ENCODE peak calls at places on chromosomes 2 and 18, in eight cellular contexts. L is fibroblast of lung, P is astrocyte, W is osteoblast, R is HepG2, A is IMR-90, V is PC-3, S is A549. H is an unnamed sample.
A peak's percentile ranks its signal among the peaks of the same experiment; 100 is the strongest.

GRCh38 chr2:31401580-31401979 is 13.0 kb downstream of the XDH start:
- DNase-seq in P (peak; percentile 95), S (peak; percentile 81), W (peak; percentile 91), L (peak; percentile 96), R (no peak), V (peak; percentile 96), A (peak; percentile 96), H (peak; percentile 100)

GRCh38 chr2:24086241-24086640 is 1.6 kb upstream of the TP53I3 start:
- DNase-seq in W (no peak), V (no peak), R (no peak), S (no peak), A (no peak), L (no peak), P (no peak), H (no peak)

GRCh38 chr2:41949541-41950439 is 98.0 kb upstream of the PKDCC start:
- DNase-seq in A (no peak), W (no peak), R (no peak), P (no peak), L (no peak), V (no peak), S (no peak), H (no peak)

GRCh38 chr18:24249716-24250115 is 110.9 kb downstream of the CABYR start:
- DNase-seq in W (no peak), V (no peak), L (no peak), R (no peak), A (no peak), P (no peak), S (no peak), H (no peak)

GRCh38 chr2:234802071-234802844 is 149.6 kb upstream of the SH3BP4 start:
- DNase-seq in S (no peak), P (no peak), A (no peak), R (peak; percentile 40), L (no peak), V (no peak), W (no peak), H (no peak)

GRCh38 chr18:35191252-35192025 is 49.4 kb upstream of the ZNF397 start:
- DNase-seq in R (no peak), L (no peak), V (no peak), S (no peak), P (no peak), A (no peak), W (no peak), H (no peak)

GRCh38 chr2:43100883-43101662 is 125.3 kb downstream of the ZFP36L2 start:
- DNase-seq in V (peak; percentile 52), L (peak; percentile 74), A (peak; percentile 43), P (peak; percentile 64), R (no peak), S (no peak), W (peak; percentile 97), H (peak; percentile 65)

GRCh38 chr18:48135436-48135966 is 205.0 kb upstream of the SMAD2 start:
- DNase-seq in W (peak; percentile 53), A (no peak), L (no peak), R (no peak), S (no peak), P (no peak), V (no peak), H (no peak)

GRCh38 chr18:24659837-24660720 is 199.6 kb downstream of the HRH4 start:
- DNase-seq in L (no peak), P (no peak), S (no peak), W (peak; percentile 46), V (no peak), A (peak; percentile 18), R (no peak), H (peak; percentile 36)

GRCh38 chr18:74283255-74283554 is 8.6 kb downstream of the CYB5A start:
- DNase-seq in S (no peak), R (no peak), P (no peak), A (no peak), L (no peak), W (no peak), V (peak; percentile 86), H (no peak)

GRCh38 chr2:196486145-196486544 is 153.4 kb upstream of the CCDC150 start:
- DNase-seq in R (no peak), A (no peak), W (no peak), V (no peak), L (no peak), S (no peak), P (no peak), H (no peak)

GRCh38 chr18:56391933-56392590 is 246.3 kb downstream of the TXNL1 start:
- DNase-seq in V (no peak), L (no peak), S (no peak), R (no peak), P (no peak), W (no peak), A (no peak), H (no peak)

GRCh38 chr2:118978064-118978463 is 36.1 kb downstream of the MARCO start:
- DNase-seq in S (no peak), P (no peak), L (no peak), A (no peak), W (no peak), R (no peak), V (no peak), H (no peak)

GRCh38 chr2:218229239-218229638 is 12.2 kb downstream of the ARPC2 start:
- DNase-seq in S (no peak), P (peak; percentile 89), R (no peak), W (peak; percentile 85), A (peak; percentile 87), L (peak; percentile 92), V (peak; percentile 84), H (peak; percentile 78)

GRCh38 chr18:46042571-46043123 is 29.4 kb downstream of the PSTPIP2 start:
- DNase-seq in R (no peak), S (no peak), W (peak; percentile 64), P (peak; percentile 77), V (peak; percentile 62), L (peak; percentile 83), A (peak; percentile 52), H (peak; percentile 92)

GRCh38 chr2:188668017-188668663 is 306.0 kb upstream of the COL3A1 start:
- DNase-seq in W (peak; percentile 17), P (peak; percentile 96), R (no peak), S (no peak), V (peak; percentile 47), L (peak; percentile 97), A (peak; percentile 93), H (no peak)

GRCh38 chr2:32484907-32485306 is 128.1 kb downstream of the BIRC6 start:
- DNase-seq in V (peak; percentile 80), P (peak; percentile 90), R (no peak), W (peak; percentile 53), L (peak; percentile 89), A (peak; percentile 97), S (peak; percentile 41), H (peak; percentile 89)

GRCh38 chr2:85009019-85009618 is 38.2 kb downstream of the KCMF1 start:
- DNase-seq in W (no peak), S (no peak), L (no peak), V (no peak), P (no peak), A (no peak), R (no peak), H (no peak)

GRCh38 chr2:85011098-85011497 is 40.1 kb downstream of the KCMF1 start:
- DNase-seq in W (peak; percentile 39), R (no peak), V (peak; percentile 52), L (no peak), S (no peak), P (no peak), A (no peak), H (peak; percentile 37)

GRCh38 chr2:85012431-85012830 is 41.5 kb downstream of the KCMF1 start:
- DNase-seq in R (no peak), A (no peak), P (no peak), V (no peak), W (no peak), L (no peak), S (no peak), H (no peak)

GRCh38 chr2:85012855-85013254 is 41.9 kb downstream of the KCMF1 start:
- DNase-seq in V (no peak), S (no peak), W (no peak), P (no peak), R (no peak), L (no peak), A (peak; percentile 33), H (no peak)

GRCh38 chr2:85011747-85012146 is 40.8 kb downstream of the KCMF1 start:
- DNase-seq in L (no peak), S (no peak), P (no peak), A (no peak), W (no peak), V (no peak), R (peak; percentile 30), H (no peak)
- TF ChIP-seq CTCF in L (no peak), S (no peak), P (no peak), A (no peak), W (no peak), V (peak; percentile 42), R (peak; percentile 57), H (no peak)

DNA sequence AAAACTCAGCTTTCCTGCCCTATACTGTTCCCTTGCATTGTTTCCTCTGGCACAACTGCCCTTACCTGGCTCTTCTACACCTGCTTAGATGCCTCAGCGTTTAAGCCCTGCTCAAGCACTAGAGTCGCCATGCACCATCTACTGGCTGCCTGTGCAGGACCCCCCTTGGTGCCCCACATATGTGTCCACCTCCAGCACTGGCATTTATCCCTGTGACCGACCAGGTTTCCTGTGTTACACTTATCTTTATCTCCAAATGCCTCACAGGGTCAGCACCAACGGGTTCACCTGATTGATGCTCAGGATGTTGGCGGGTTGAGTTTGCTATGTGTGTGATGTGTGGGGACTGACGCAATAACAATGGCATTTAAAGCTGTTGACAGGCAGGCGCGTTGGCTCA is 177.5 kb downstream of the TMEM18 start:
- DNase-seq in S (no peak), L (no peak), R (no peak), W (peak; percentile 41), V (no peak), P (no peak), A (no peak), H (no peak)
- H3K9me3 ChIP-seq in S (no peaks in the 10 kb centered on the region), L (no peaks in the 10 kb centered on the region), R (no peaks in the 10 kb centered on the region), W (no peaks in the 10 kb centered on the region), V (no peaks in the 10 kb centered on the region), P (no peaks in the 10 kb centered on the region), A (peaks cover 46% of the 10 kb centered on the region), H (peaks cover 29% of the 10 kb centered on the region)

GRCh38 chr2:54579682-54580349 is 123.7 kb downstream of the SPTBN1 start:
- DNase-seq in W (no peak), A (no peak), S (peak; percentile 46), P (no peak), L (no peak), R (peak; percentile 97), V (peak; percentile 89), H (no peak)
- H3K4me2 ChIP-seq in W (no peak overlapping the region), A (no peak overlapping the region), S (peak overlapping the region; percentile 86), P (peak overlapping the region; percentile 1), L (no peak overlapping the region), R (peak overlapping the region; percentile 71), V (peak overlapping the region; percentile 80), H (no peak overlapping the region)

DNA sequence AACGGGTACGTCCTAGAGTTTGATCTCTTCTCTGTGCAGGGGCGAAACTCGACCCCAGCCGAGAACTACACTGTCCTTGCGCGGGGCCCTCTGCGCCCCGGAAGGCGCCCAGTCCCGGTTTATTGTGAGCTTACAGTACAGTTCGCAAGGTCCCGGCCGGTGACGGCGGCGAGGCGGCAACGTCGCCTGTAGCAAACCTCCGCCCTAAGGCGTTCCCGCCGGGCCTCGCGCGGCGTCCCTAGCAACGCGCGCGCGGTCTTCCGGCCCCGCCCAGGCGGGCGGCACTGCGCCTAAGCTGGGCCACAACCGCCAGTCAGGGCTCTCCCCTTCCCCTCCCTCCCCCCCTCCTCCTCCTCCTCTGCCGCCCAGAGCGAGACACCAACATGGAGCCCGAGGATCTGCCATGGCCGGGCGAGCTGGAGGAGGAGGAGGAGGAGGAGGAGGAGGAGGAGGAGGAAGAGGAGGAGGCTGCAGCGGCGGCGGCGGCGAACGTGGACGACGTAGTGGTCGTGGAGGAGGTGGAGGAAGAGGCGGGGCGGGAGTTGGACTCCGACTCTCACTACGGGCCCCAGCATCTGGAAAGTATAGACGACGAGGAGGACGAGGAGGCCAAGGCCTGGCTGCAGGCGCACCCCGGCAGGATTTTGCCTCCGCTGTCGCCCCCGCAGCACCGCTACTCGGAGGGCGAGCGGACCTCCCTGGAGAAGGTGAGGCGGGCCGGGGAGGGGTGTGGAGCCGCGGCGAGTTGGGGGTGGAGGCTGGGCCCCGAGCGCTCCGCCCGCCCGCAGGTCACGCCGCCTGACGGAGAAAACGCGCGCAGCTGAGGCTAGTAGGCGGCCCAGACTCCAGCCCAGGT is at the start of gene ALMS1:
- DNase-seq in S (peak; percentile 85), R (peak; percentile 88), V (peak; percentile 94), A (peak; percentile 85), L (peak; percentile 90), W (peak; percentile 96), P (peak; percentile 76), H (peak; percentile 87)
- TF ChIP-seq CTCF in S (no peak), R (peak; percentile 66), V (no peak), A (peak; percentile 18), L (no peak), W (no peak), P (no peak), H (no peak)